ENCODE peak calls at places on chromosomes 5 and 9, in five cellular contexts. C is LNCaP clone FGC, U is NB4, S is suprapubic skin, J is PC-3. M is an unnamed sample.

GRCh38 chr5:169933624-169934023 is 46.7 kb downstream of the INSYN2B start:
- DNase-seq in C (peak; percentile 36), U (no peak), S (no peak), J (no peak), M (no peak)

GRCh38 chr5:42995152-42995751 is 44.9 kb downstream of the ANXA2R start:
- DNase-seq in J (no peak), S (no peak), C (no peak), U (peak; percentile 47), M (no peak)

GRCh38 chr5:1651971-1652872 is 128.5 kb upstream of the LPCAT1 start:
- DNase-seq in C (no peak), J (no peak), U (no peak), S (no peak), M (no peak)

GRCh38 chr9:114720296-114720695 is 38.3 kb upstream of the TEX48 start:
- DNase-seq in S (no peak), U (no peak), J (peak; percentile 70), C (no peak), M (peak; percentile 34)

GRCh38 chr5:55410840-55411239 is 103.1 kb downstream of the MTREX start:
- DNase-seq in U (no peak), J (no peak), C (no peak), S (no peak), M (no peak)

GRCh38 chr5:148740966-148741742 is 85.3 kb upstream of the ADRB2 start:
- DNase-seq in C (peak; percentile 63), S (no peak), U (peak; percentile 81), J (peak; percentile 96), M (peak; percentile 77)

GRCh38 chr9:90433398-90433890 is 209.2 kb downstream of the DIRAS2 start:
- DNase-seq in C (no peak), S (no peak), U (no peak), J (no peak), M (peak; percentile 39)

GRCh38 chr5:1759378-1759970 is 40.2 kb downstream of the MRPL36 start:
- DNase-seq in S (peak; percentile 29), U (no peak), J (no peak), C (no peak), M (no peak)

GRCh38 chr5:35094966-35095365 is 47.2 kb upstream of the AGXT2 start:
- DNase-seq in C (no peak), U (no peak), S (no peak), J (no peak), M (no peak)

GRCh38 chr9:114050226-114050568 is 27.9 kb downstream of the AMBP start:
- DNase-seq in S (no peak), U (no peak), C (no peak), J (no peak), M (no peak)

GRCh38 chr9:104885818-104886709 is 41.9 kb downstream of the ABCA1 start:
- DNase-seq in C (no peak), U (no peak), J (no peak), S (no peak), M (no peak)

GRCh38 chr5:54217826-54218503 is 92.4 kb downstream of the ARL15 start:
- DNase-seq in J (peak; percentile 70), C (peak; percentile 69), S (no peak), U (peak; percentile 71), M (peak; percentile 72)

GRCh38 chr5:123283031-123283430 is 140.2 kb downstream of the CEP120 start:
- DNase-seq in J (peak; percentile 19), C (no peak), U (no peak), S (no peak), M (peak; percentile 21)

GRCh38 chr9:114177423-114178064 is 22.2 kb downstream of the COL27A1 start:
- DNase-seq in J (peak; percentile 60), U (peak; percentile 70), S (no peak), C (no peak), M (peak; percentile 74)

GRCh38 chr9:68473790-68474189 is 66.9 kb downstream of the TMEM252 start:
- DNase-seq in J (no peak), U (peak; percentile 45), S (no peak), C (no peak), M (no peak)

DNA sequence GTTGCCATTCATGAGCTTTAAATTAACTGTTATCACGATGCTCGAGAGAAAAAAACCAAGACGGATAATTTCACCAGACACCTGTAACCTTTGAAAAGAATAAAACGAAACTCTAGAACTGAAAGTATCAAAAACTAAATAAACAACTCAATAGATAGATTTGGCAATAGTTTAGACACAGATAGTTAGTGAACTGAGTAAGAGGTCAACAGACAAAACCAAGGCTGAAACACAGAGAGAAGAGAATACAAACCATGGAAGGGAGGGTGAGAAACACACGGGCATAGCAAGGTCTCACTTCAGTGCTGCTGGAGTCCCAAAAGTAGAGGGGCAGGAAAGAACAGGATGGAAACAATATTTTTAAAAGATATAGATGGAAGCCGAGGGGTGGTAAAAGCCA is 3.3 kb upstream of the OR2V1 start:
- DNase-seq in S (no peak), C (no peak), U (no peak), J (no peak), M (no peak)
- TF ChIP-seq CTCF in S (no peak), C (no peak), U (no peak), J (no peak), M (no peak)

GRCh38 chr5:154236459-154237375 is 46.2 kb downstream of the GALNT10 start:
- DNase-seq in S (no peak), U (no peak), C (no peak), J (peak; percentile 5), M (no peak)
- TF ChIP-seq CTCF in S (no peak), U (no peak), C (no peak), J (peak; percentile 30), M (no peak)

GRCh38 chr5:371811-372555 is 50.5 kb downstream of the AHRR start:
- DNase-seq in S (no peak), J (no peak), U (peak; percentile 95), C (no peak), M (no peak)

GRCh38 chr5:374631-375335 is 53.3 kb downstream of the AHRR start:
- DNase-seq in J (no peak), C (no peak), S (peak; percentile 63), U (peak; percentile 44), M (no peak)

GRCh38 chr5:373710-374602 is 52.4 kb downstream of the AHRR start:
- DNase-seq in C (no peak), J (peak; percentile 37), S (peak; percentile 56), U (peak; percentile 94), M (peak; percentile 72)

GRCh38 chr5:372556-372910 is 51.0 kb downstream of the AHRR start:
- DNase-seq in U (peak; percentile 81), J (no peak), S (no peak), C (no peak), M (no peak)

GRCh38 chr5:372911-373709 is 51.6 kb downstream of the AHRR start:
- DNase-seq in J (no peak), S (peak; percentile 64), U (peak; percentile 93), C (no peak), M (no peak)
- TF ChIP-seq CTCF in J (no peak), S (no peak), U (no peak), C (no peak), M (no peak)

DNA sequence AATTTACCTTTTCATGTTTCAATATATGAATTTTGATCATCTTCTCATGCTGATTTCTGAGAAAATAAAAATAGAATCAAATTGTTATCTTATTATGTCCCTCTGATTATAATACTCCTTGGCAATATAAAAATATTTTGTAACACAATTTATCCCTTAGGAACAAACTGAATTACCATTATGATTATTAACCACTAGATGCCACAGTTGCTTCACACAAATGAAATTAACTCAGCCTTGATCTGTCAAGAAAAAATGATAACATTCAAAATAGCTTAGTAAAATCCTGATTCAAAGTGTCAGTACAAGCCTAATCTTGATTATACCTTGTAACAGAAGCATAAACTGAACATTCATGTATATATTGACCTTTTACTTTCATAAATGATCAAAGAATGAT is 4.8 kb upstream of the CHSY3 start:
- DNase-seq in U (no peak), J (peak; percentile 23), S (no peak), C (peak; percentile 2), M (no peak)
- TF ChIP-seq CTCF in U (no peak), J (peak; percentile 53), S (no peak), C (peak; percentile 51), M (peak; percentile 71)

GRCh38 chr5:57082441-57083067 is 91.3 kb upstream of the GPBP1 start:
- DNase-seq in U (peak; percentile 19), J (peak; percentile 47), S (no peak), C (no peak), M (peak; percentile 57)
- TF ChIP-seq CTCF in U (peak; percentile 29), J (peak; percentile 51), S (no peak), C (peak; percentile 40), M (peak; percentile 15)

GRCh38 chr9:86943871-86944240 is 3.5 kb downstream of the GAS1 start:
- DNase-seq in C (no peak), U (no peak), J (no peak), S (no peak), M (no peak)

GRCh38 chr9:86944974-86945867 is 2.1 kb downstream of the GAS1 start:
- DNase-seq in C (no peak), S (no peak), J (no peak), U (no peak), M (no peak)

GRCh38 chr9:86947146-86948081 is at the start of gene GAS1:
- DNase-seq in S (peak; percentile 92), J (peak; percentile 50), C (no peak), U (peak; percentile 87), M (peak; percentile 81)

GRCh38 chr9:86946712-86947145 is 577 bp downstream of the GAS1 start:
- DNase-seq in C (no peak), U (peak; percentile 51), J (no peak), S (peak; percentile 81), M (no peak)

GRCh38 chr9:86945868-86946711 is 1.2 kb downstream of the GAS1 start:
- DNase-seq in J (peak; percentile 30), C (no peak), U (peak; percentile 37), S (no peak), M (peak; percentile 57)
- TF ChIP-seq CTCF in J (no peak), C (peak; percentile 30), U (no peak), S (no peak), M (peak; percentile 67)

DNA sequence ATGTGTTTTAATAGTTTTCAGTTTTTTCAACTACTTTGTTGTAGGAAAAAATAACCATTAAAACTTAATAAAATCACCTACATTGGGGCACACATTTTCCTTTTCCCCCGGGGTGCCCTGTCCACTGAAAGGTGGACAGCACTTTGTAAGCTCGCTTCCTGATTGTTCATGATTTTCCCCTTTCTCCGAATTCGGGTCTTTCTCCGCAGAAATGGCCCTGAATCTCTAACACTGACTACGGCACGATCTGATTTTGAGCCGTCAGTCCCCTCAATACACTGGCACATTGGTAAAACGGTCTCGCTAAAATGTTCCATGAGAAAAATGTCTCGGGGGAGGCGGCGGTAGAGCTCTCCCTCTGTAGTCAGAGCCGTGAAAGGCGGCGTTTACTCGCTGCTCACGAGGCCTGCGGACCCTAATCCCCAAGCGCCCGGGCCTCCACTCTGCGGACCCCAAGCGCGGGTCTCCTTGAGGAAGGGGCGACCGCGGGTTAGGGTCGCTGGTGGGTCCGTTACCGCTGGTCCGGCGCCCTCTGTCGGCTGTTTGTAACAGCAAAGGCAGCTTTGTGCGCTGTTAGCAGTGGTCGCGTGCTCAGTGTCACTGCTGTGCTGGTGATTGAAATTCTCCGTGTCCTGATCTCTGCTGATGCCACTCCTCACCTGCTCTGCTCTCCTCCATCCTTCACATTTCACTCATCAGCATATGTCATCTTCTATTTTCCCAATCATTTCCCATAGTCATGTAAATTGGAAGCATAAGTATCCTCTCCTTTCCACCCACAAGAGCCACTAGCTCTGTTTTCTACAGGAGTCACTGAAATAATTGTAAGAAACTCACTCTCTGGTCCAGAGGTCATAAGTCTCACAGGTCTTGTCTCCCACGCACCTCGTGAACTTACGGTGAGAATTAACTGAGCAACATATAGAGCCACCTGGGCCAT is 10.8 kb upstream of the IFNA2 start:
- DNase-seq in J (peak; percentile 43), C (no peak), U (peak; percentile 71), S (peak; percentile 74), M (no peak)
- TF ChIP-seq CTCF in J (peak; percentile 90), C (peak; percentile 81), U (peak; percentile 96), S (peak; percentile 64), M (peak; percentile 72)

GRCh38 chr9:106482733-106483132 is 380.2 kb upstream of the ZNF462 start:
- DNase-seq in C (no peak), U (peak; percentile 47), S (no peak), J (peak; percentile 71), M (peak; percentile 43)
- TF ChIP-seq CTCF in C (no peak), U (no peak), S (no peak), J (no peak), M (no peak)